ENCODE peak calls at places on chromosomes 2 and 18, in six cellular contexts. W, Y, H, B, D and P are unnamed samples.
A peak's percentile ranks its signal among the peaks of the same experiment; 100 is the strongest.

GRCh38 chr2:46171441-46171953 is 125.7 kb upstream of the EPAS1 start:
- DNase-seq in W (no peak), Y (no peak), H (no peak), B (peak; percentile 77), D (peak; percentile 93), P (no peak)

GRCh38 chr2:219155054-219155644 is 5.5 kb downstream of the NHEJ1 start:
- DNase-seq in W (peak; percentile 79), Y (peak; percentile 74), H (no peak), B (no peak), D (peak; percentile 54), P (peak; percentile 77)

GRCh38 chr2:56100791-56101312 is 82.9 kb upstream of the CCDC85A start:
- DNase-seq in W (no peak), Y (no peak), H (no peak), B (no peak), D (peak; percentile 50), P (no peak)

GRCh38 chr2:218961651-218962570 is 2.4 kb downstream of the CDK5R2 start:
- DNase-seq in W (peak; percentile 41), Y (no peak), H (no peak), B (no peak), D (no peak), P (peak; percentile 49)

GRCh38 chr2:236177604-236177966 is 9.4 kb upstream of the GBX2 start:
- DNase-seq in W (peak; percentile 10), Y (no peak), H (no peak), B (no peak), D (peak; percentile 41), P (peak; percentile 68)

GRCh38 chr18:49094136-49094535 is 143.4 kb upstream of the SMAD7 start:
- DNase-seq in W (no peak), Y (no peak), H (no peak), B (peak; percentile 52), D (peak; percentile 62), P (no peak)

GRCh38 chr2:152413228-152414030 is 78.5 kb downstream of the FMNL2 start:
- DNase-seq in W (no peak), Y (no peak), H (no peak), B (no peak), D (peak; percentile 32), P (no peak)

GRCh38 chr2:191202881-191203397 is 42.3 kb upstream of the MYO1B start:
- DNase-seq in W (no peak), Y (no peak), H (no peak), B (no peak), D (peak; percentile 27), P (no peak)

GRCh38 chr18:7637269-7637668 is 70.2 kb downstream of the PTPRM start:
- DNase-seq in W (no peak), Y (no peak), H (no peak), B (no peak), D (peak; percentile 54), P (no peak)

GRCh38 chr2:6143812-6144211 is 451.6 kb downstream of the SOX11 start:
- DNase-seq in W (no peak), Y (no peak), H (no peak), B (no peak), D (no peak), P (no peak)

GRCh38 chr2:45799679-45800381 is 148.4 kb downstream of the PRKCE start:
- DNase-seq in W (no peak), Y (no peak), H (no peak), B (no peak), D (no peak), P (no peak)

GRCh38 chr2:62284980-62285379 is 89.1 kb downstream of the B3GNT2 start:
- DNase-seq in W (no peak), Y (no peak), H (no peak), B (no peak), D (no peak), P (no peak)